ENCODE peak calls at places on chromosomes 7 and 10, in six cellular contexts. One of them, this sample, is unnamed.

GRCh38 chr10:12154516-12154915 is 25.0 kb downstream of the SEC61A2 start:
- DNase-seq in WTC11: no peak
- DNase-seq in neural progenitor cell: no peak
- DNase-seq in stimulated activated CD8-positive, alpha-beta memory T cell treated with anti-CD3 and anti-CD28 coated beads, Interleukin-7, amount 100 ng/mL, for 48 hours: no peak
- DNase-seq in pancreas: no peak
- DNase-seq in KBM-7: no peak
- DNase-seq in this sample: no peak

GRCh38 chr7:33039257-33039904 is 23.2 kb downstream of the NT5C3A start:
- DNase-seq in WTC11: no peak
- DNase-seq in neural progenitor cell: no peak
- DNase-seq in stimulated activated CD8-positive, alpha-beta memory T cell treated with anti-CD3 and anti-CD28 coated beads, Interleukin-7, amount 100 ng/mL, for 48 hours: no peak
- DNase-seq in pancreas: no peak
- DNase-seq in KBM-7: no peak
- DNase-seq in this sample: no peak

GRCh38 chr10:122143238-122143841 is 127.8 kb upstream of the BTBD16 start:
- DNase-seq in WTC11: no peak
- DNase-seq in neural progenitor cell: no peak
- DNase-seq in stimulated activated CD8-positive, alpha-beta memory T cell treated with anti-CD3 and anti-CD28 coated beads, Interleukin-7, amount 100 ng/mL, for 48 hours: no peak
- DNase-seq in pancreas: no peak
- DNase-seq in KBM-7: no peak
- DNase-seq in this sample: no peak

GRCh38 chr7:105802611-105803520 is 73.5 kb downstream of the ATXN7L1 start:
- DNase-seq in WTC11: no peak
- DNase-seq in neural progenitor cell: no peak
- DNase-seq in stimulated activated CD8-positive, alpha-beta memory T cell treated with anti-CD3 and anti-CD28 coated beads, Interleukin-7, amount 100 ng/mL, for 48 hours: no peak
- DNase-seq in pancreas: no peak
- DNase-seq in KBM-7: no peak
- DNase-seq in this sample: no peak

GRCh38 chr7:134184767-134185166 is 57.6 kb downstream of the LRGUK start:
- DNase-seq in WTC11: no peak
- DNase-seq in neural progenitor cell: no peak
- DNase-seq in stimulated activated CD8-positive, alpha-beta memory T cell treated with anti-CD3 and anti-CD28 coated beads, Interleukin-7, amount 100 ng/mL, for 48 hours: no peak
- DNase-seq in pancreas: no peak
- DNase-seq in KBM-7: peak
- DNase-seq in this sample: no peak

GRCh38 chr7:14995774-14996173 is 93.2 kb upstream of the DGKB start:
- DNase-seq in WTC11: no peak
- DNase-seq in neural progenitor cell: no peak
- DNase-seq in stimulated activated CD8-positive, alpha-beta memory T cell treated with anti-CD3 and anti-CD28 coated beads, Interleukin-7, amount 100 ng/mL, for 48 hours: no peak
- DNase-seq in pancreas: no peak
- DNase-seq in KBM-7: no peak
- DNase-seq in this sample: no peak

GRCh38 chr10:61487506-61487905 is 34.3 kb upstream of the TMEM26 start:
- DNase-seq in WTC11: no peak
- DNase-seq in neural progenitor cell: no peak
- DNase-seq in stimulated activated CD8-positive, alpha-beta memory T cell treated with anti-CD3 and anti-CD28 coated beads, Interleukin-7, amount 100 ng/mL, for 48 hours: no peak
- DNase-seq in pancreas: no peak
- DNase-seq in KBM-7: no peak
- DNase-seq in this sample: no peak

GRCh38 chr7:149317986-149318672 is 56.1 kb downstream of the ZNF783 start:
- DNase-seq in WTC11: peak
- DNase-seq in neural progenitor cell: no peak
- DNase-seq in stimulated activated CD8-positive, alpha-beta memory T cell treated with anti-CD3 and anti-CD28 coated beads, Interleukin-7, amount 100 ng/mL, for 48 hours: no peak
- DNase-seq in pancreas: no peak
- DNase-seq in KBM-7: peak
- DNase-seq in this sample: peak

GRCh38 chr10:113047151-113047550 is 97.1 kb downstream of the TCF7L2 start:
- DNase-seq in WTC11: no peak
- DNase-seq in neural progenitor cell: no peak
- DNase-seq in stimulated activated CD8-positive, alpha-beta memory T cell treated with anti-CD3 and anti-CD28 coated beads, Interleukin-7, amount 100 ng/mL, for 48 hours: no peak
- DNase-seq in pancreas: no peak
- DNase-seq in KBM-7: no peak
- DNase-seq in this sample: no peak

GRCh38 chr10:110508806-110509544 is 11.3 kb downstream of the DUSP5 start:
- DNase-seq in WTC11: no peak
- DNase-seq in neural progenitor cell: no peak
- DNase-seq in stimulated activated CD8-positive, alpha-beta memory T cell treated with anti-CD3 and anti-CD28 coated beads, Interleukin-7, amount 100 ng/mL, for 48 hours: no peak
- DNase-seq in pancreas: no peak
- DNase-seq in KBM-7: no peak
- DNase-seq in this sample: no peak

GRCh38 chr10:80794996-80795395 is 257.3 kb downstream of the SH2D4B start:
- DNase-seq in WTC11: no peak
- DNase-seq in neural progenitor cell: no peak
- DNase-seq in stimulated activated CD8-positive, alpha-beta memory T cell treated with anti-CD3 and anti-CD28 coated beads, Interleukin-7, amount 100 ng/mL, for 48 hours: no peak
- DNase-seq in pancreas: no peak
- DNase-seq in KBM-7: no peak
- DNase-seq in this sample: no peak

GRCh38 chr7:132650498-132650897 is 74.2 kb upstream of the PLXNA4 start:
- DNase-seq in WTC11: no peak
- DNase-seq in neural progenitor cell: no peak
- DNase-seq in stimulated activated CD8-positive, alpha-beta memory T cell treated with anti-CD3 and anti-CD28 coated beads, Interleukin-7, amount 100 ng/mL, for 48 hours: no peak
- DNase-seq in pancreas: no peak
- DNase-seq in KBM-7: no peak
- DNase-seq in this sample: no peak

This sample was measured in endodermal cell.